ENCODE peak calls at places on chromosomes 11 and 22, in four cellular contexts. X, T, A and Z are unnamed samples.
A peak's percentile ranks its signal among the peaks of the same experiment; 100 is the strongest.

GRCh38 chr11:118961591-118961990 is 5.5 kb downstream of the UPK2 start:
- DNase-seq in X (no peak), T (peak; percentile 33), A (no peak), Z (no peak)

GRCh38 chr11:71499546-71499945 is 27.5 kb upstream of the KRTAP5-7 start:
- DNase-seq in X (no peak), T (no peak), A (no peak), Z (no peak)

GRCh38 chr22:40509401-40510134 is 127.0 kb downstream of the MRTFA start:
- DNase-seq in X (peak; percentile 72), T (peak; percentile 53), A (no peak), Z (peak; percentile 36)

GRCh38 chr22:40620464-40621046 is 16.0 kb downstream of the MRTFA start:
- DNase-seq in X (no peak), T (no peak), A (no peak), Z (no peak)

GRCh38 chr22:24016156-24016555 is 5.1 kb downstream of the CABIN1 start:
- DNase-seq in X (no peak), T (no peak), A (no peak), Z (no peak)

GRCh38 chr11:6737872-6738466 is 33.8 kb downstream of the OR2AG2 start:
- DNase-seq in X (no peak), T (peak; percentile 40), A (no peak), Z (peak; percentile 14)

GRCh38 chr11:121575250-121575962 is 122.6 kb upstream of the SORL1-AS1 start:
- DNase-seq in X (peak; percentile 90), T (peak; percentile 41), A (no peak), Z (peak; percentile 22)

GRCh38 chr22:31652129-31652528 is 9.9 kb downstream of the PISD start:
- DNase-seq in X (no peak), T (no peak), A (no peak), Z (peak; percentile 67)

GRCh38 chr22:30304495-30305244 is 15.4 kb upstream of the CASTOR1 start:
- DNase-seq in X (no peak), T (peak; percentile 63), A (no peak), Z (peak; percentile 76)

GRCh38 chr22:40410272-40410671 is 39.9 kb downstream of the SGSM3 start:
- DNase-seq in X (no peak), T (no peak), A (no peak), Z (no peak)

GRCh38 chr22:42388130-42388797 is 43.9 kb downstream of the NFAM1 start:
- DNase-seq in X (no peak), T (no peak), A (no peak), Z (no peak)

GRCh38 chr11:36149538-36150242 is 139.5 kb downstream of the COMMD9 start:
- DNase-seq in X (peak; percentile 49), T (peak; percentile 24), A (no peak), Z (peak; percentile 7)

GRCh38 chr11:74204692-74205091 is 33.6 kb downstream of the PPME1 start:
- DNase-seq in X (no peak), T (no peak), A (no peak), Z (no peak)

GRCh38 chr11:36689442-36689841 is 91.4 kb upstream of the RAG2 start:
- DNase-seq in X (no peak), T (no peak), A (no peak), Z (no peak)

GRCh38 chr22:30221121-30221992 is 25.2 kb downstream of the LIF start:
- DNase-seq in X (no peak), T (peak; percentile 46), A (no peak), Z (no peak)

GRCh38 chr11:61151545-61152252 is 9.5 kb downstream of the VPS37C start:
- DNase-seq in X (no peak), T (no peak), A (no peak), Z (no peak)

GRCh38 chr22:24230911-24231656 is 13.8 kb downstream of the GGT5 start:
- DNase-seq in X (no peak), T (peak; percentile 58), A (no peak), Z (peak; percentile 36)

GRCh38 chr11:102914238-102915043 is 39.7 kb upstream of the MMP12 start:
- DNase-seq in X (no peak), T (peak; percentile 13), A (no peak), Z (no peak)

GRCh38 chr11:44709966-44710365 is 16.8 kb upstream of the TSPAN18 start:
- DNase-seq in X (no peak), T (no peak), A (no peak), Z (no peak)

GRCh38 chr11:111363985-111364384 is 15.1 kb downstream of the POU2AF1 start:
- DNase-seq in X (no peak), T (no peak), A (no peak), Z (no peak)

GRCh38 chr22:26949193-26949592 is 291.8 kb downstream of the MIAT start:
- DNase-seq in X (no peak), T (no peak), A (no peak), Z (peak; percentile 46)

DNA sequence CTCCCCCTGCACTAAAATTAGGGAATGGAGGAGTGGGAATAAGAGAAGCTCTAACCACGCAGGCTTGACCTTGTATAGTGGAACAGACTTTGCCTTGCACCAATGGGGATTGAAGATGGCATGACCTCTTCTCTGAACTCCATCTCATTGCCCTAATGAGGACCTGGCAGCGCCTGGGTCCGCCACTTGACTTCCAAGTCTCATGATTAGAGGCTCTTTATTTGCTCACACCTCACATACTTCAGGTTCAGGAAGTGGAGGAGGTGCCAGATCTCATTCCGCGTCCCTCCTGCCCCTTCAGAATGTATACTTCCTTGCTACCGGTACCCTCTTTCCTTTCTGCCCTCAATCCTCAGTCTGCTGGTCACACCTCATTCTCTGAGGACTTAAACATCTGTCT is 106.0 kb upstream of the CD44 start:
- DNase-seq in X (no peak), T (no peak), A (no peak), Z (peak; percentile 67)
- H3K9me3 ChIP-seq in X (no peaks in the 10 kb centered on the region), T (no peaks in the 10 kb centered on the region), A (no peaks in the 10 kb centered on the region), Z (no peaks in the 10 kb centered on the region)

DNA sequence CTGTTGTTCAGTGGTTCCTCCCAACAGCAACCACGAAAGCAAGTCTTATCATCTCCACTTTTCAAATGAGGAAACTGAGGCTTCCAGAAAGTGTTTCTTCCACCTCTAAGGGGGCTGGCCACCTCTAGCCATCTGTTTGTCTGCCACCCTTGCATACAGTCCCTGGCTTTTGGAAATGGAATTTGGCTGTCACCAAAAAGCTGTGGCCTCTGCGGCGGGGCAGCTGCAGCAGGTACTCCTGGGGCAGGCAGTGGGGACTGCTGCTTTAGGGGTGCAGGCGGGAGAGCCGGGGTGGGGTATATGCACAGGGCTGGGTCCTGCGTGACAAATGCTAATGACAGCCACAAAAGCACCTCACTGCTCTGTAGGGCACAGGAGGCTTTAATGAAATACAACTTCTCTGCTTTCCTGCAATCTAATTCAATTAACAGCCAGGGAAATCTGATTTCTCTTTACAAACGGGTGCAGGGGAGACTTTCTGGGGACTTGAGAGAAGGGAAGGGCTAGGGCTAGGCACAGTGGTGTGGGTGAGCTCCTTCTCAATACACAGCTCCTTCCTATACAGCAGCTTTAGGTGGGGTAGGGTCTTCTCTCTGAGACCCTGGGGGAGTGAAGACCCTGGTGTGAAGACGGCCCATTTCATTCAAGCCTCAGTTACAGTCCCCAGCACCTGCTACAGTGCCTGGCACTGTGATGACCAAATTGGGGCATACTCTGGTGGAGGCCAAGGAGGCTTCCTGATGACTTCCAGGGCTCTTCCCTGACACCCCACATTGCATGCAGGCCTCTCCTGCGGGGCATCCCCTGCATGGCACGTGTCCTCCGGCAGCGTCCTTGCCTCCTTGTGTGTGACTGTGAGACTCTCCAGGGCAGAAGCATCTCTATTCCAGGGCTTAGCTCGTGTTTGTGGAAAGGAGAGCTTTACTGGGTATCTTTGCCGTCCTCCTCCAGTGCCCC is 161.6 kb downstream of the CEP164 start:
- DNase-seq in X (no peak), T (no peak), A (no peak), Z (no peak)
- H3K4me1 ChIP-seq in X (no peaks in the 10 kb centered on the region), T (no peaks in the 10 kb centered on the region), A (no peaks in the 10 kb centered on the region), Z (peaks cover 10% of the 10 kb centered on the region)

GRCh38 chr11:2992234-2992999 is at the start of gene NAP1L4:
- DNase-seq in X (peak; percentile 98), T (peak; percentile 97), A (peak; percentile 91), Z (peak; percentile 97)
- TF ChIP-seq POLR2A in X (peak; percentile 58), T (peak; percentile 59), A (peak; percentile 44), Z (peak; percentile 91)

DNA sequence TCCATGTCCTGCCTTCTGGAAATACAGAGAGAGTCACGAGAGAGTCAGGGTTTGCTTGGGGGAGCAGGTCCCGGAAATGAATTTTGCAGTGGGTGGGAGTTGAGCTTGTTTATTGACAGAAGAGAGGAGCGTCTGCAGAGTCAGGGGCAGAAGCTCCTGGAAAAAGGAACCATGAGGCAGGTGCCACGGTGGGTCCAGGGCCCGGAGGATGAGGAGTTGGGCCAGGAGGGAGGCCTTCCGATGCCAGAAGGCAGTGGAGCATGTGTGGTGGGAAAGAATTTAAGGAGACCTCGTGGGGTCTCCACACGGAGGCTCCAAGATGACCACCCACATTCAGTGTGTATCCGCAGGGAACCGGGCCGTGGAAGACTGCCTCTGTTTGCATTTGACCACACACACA is 461.2 kb downstream of the BRD1 start:
- DNase-seq in X (no peak), T (no peak), A (no peak), Z (no peak)
- H3K9me3 ChIP-seq in X (no peaks in the 10 kb centered on the region), T (no peaks in the 10 kb centered on the region), A (no peaks in the 10 kb centered on the region), Z (no peaks in the 10 kb centered on the region)

DNA sequence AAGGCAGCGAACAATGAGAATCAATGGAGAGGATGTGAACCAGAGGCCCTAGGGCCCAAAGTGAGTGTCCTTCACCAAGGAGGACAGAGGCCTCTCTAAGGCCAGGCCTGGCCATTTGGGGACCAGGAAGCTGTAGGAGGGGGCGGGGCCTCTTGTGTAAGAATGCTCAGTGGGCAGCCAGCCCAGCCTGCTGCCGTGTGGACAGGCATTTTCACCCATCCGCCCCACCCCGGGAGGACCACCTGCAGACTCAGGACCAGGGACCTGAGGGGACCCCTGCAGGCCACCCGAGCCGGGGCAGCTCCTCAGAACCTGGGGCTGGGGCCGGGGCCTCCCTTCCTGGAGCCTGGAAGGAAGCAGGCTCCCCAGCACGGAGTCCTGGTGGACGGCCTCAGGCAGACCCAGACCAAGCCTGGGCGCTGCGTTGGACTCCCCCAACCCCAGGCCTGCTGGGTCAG is 1.7 kb upstream of the TRABD start:
- DNase-seq in X (peak; percentile 88), T (peak; percentile 75), A (peak; percentile 62), Z (peak; percentile 92)
- H3K4me1 ChIP-seq in X (peaks cover 9% of the 10 kb centered on the region), T (peaks cover 17% of the 10 kb centered on the region), A (peaks cover 29% of the 10 kb centered on the region), Z (peaks cover 46% of the 10 kb centered on the region)

DNA sequence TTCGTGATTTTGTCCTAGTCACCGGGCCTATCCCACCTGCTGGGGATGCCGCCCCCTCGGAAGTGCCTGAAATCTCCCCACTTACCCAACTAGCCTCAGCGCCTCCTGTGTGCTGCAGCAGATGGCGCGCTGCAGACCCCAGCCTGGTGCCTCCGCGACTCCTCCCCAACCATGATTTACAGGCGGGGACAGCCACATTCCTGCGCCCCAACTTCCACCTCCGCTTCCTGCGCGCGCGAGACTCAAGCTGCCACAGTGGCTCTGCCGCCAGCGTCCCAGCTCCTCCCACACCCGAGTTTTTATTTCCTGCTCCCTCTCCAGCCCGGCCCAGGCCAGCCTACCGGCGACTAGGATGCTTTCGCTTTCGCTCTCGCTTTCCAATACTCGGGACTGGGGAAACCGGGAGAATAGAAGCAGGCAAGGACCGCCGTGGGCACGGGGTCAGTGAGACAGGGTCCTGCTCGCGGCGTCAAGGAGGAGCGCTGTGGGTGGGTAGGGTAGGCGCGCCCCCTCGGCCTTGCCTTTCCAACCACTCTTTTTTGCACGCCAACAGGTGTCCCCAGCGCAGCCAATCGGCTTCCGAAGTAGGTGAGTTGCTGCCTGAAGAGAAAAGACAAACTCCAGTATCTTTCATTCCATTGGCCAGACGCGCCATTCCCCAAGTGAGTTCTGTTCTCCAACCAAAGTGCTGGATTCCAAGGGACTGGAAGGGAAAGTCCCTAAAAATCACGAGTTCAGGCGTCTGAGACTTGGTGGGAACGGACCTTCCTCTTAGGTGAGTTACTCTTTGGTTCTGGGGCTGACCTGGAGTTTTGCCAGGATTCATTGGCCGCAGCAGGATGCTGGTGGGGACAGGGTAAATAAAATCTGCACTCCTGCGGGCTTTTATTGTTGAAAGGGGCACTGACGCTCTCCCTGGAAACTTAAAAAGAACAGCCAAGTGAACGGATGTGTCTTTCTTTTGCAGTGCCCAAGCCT is at the start of gene FAM111A:
- DNase-seq in X (peak; percentile 85), T (peak; percentile 93), A (peak; percentile 77), Z (peak; percentile 93)
- TF ChIP-seq POLR2A in X (no peak), T (peak; percentile 66), A (peak; percentile 17), Z (no peak)